ENCODE peak calls at places on chromosomes 11 and 22, in seven cellular contexts. U, G, W, B, O, C and S are unnamed samples.

GRCh38 chr11:103367650-103368049 is 258.4 kb downstream of the DYNC2H1 start:
- DNase-seq in W (no peak), U (no peak), B (no peak), G (no peak), C (no peak), O (no peak), S (no peak)

GRCh38 chr11:70782401-70782913 is 384.1 kb downstream of the CTTN start:
- DNase-seq in U (no peak), B (no peak), C (no peak), O (no peak), G (no peak), W (no peak), S (no peak)

GRCh38 chr11:67644042-67644441 is 4.5 kb upstream of the TBX10 start:
- DNase-seq in C (no peak), B (peak; percentile 28), O (no peak), U (no peak), W (peak; percentile 16), G (no peak), S (no peak)

GRCh38 chr22:28139993-28140392 is 220.9 kb upstream of the PITPNB start:
- DNase-seq in U (no peak), G (no peak), O (no peak), W (no peak), B (peak; percentile 93), C (no peak), S (no peak)

GRCh38 chr11:16114978-16115871 is 241.1 kb downstream of the SOX6 start:
- DNase-seq in U (no peak), G (no peak), W (no peak), O (no peak), B (no peak), C (no peak), S (no peak)

GRCh38 chr11:408154-409007 is 6.4 kb downstream of the SIGIRR start:
- DNase-seq in G (peak; percentile 26), W (no peak), C (peak; percentile 62), O (no peak), U (no peak), B (no peak), S (no peak)

GRCh38 chr22:25403752-25404471 is 160.6 kb upstream of the GRK3 start:
- DNase-seq in G (no peak), W (no peak), B (peak; percentile 15), O (no peak), C (peak; percentile 64), U (no peak), S (peak; percentile 47)

GRCh38 chr11:111307472-111308108 is 9.2 kb downstream of the POU2AF3 start:
- DNase-seq in O (no peak), C (no peak), W (no peak), B (no peak), G (no peak), U (no peak), S (no peak)

GRCh38 chr11:31940396-31941037 is 129.4 kb upstream of the PAX6 start:
- DNase-seq in U (no peak), W (no peak), C (no peak), O (no peak), G (no peak), B (no peak), S (no peak)

GRCh38 chr11:75028321-75029097 is 39.8 kb downstream of the NEU3 start:
- DNase-seq in G (no peak), O (no peak), W (no peak), C (no peak), B (no peak), U (no peak), S (no peak)

GRCh38 chr11:70122490-70123198 is 44.5 kb downstream of the ANO1 start:
- DNase-seq in W (no peak), G (no peak), U (no peak), C (no peak), B (no peak), O (no peak), S (no peak)

GRCh38 chr22:29344137-29344536 is 28.6 kb upstream of the RASL10A start:
- DNase-seq in W (peak; percentile 86), O (no peak), C (peak; percentile 94), U (no peak), G (no peak), B (peak; percentile 89), S (no peak)

GRCh38 chr11:129992161-129992944 is 10.3 kb downstream of the PRDM10 start:
- DNase-seq in O (no peak), C (no peak), U (no peak), W (peak; percentile 48), G (no peak), B (peak; percentile 69), S (peak; percentile 58)

GRCh38 chr11:26522912-26523610 is 49.0 kb downstream of the MUC15 start:
- DNase-seq in W (no peak), B (peak; percentile 63), C (no peak), U (no peak), O (no peak), G (no peak), S (no peak)

GRCh38 chr22:46361861-46362220 is 26.3 kb downstream of the TRMU start:
- DNase-seq in G (no peak), B (no peak), O (no peak), C (no peak), U (no peak), W (no peak), S (no peak)

GRCh38 chr11:119117004-119117706 is 4.2 kb upstream of the HINFP start:
- DNase-seq in G (no peak), B (no peak), W (no peak), O (no peak), C (no peak), U (no peak), S (no peak)

GRCh38 chr11:131038597-131038996 is 122.3 kb upstream of the SNX19 start:
- DNase-seq in U (no peak), B (peak; percentile 44), O (no peak), C (no peak), W (no peak), G (no peak), S (no peak)
- TF ChIP-seq CTCF in U (no peak), B (peak; percentile 29), O (peak; percentile 25), C (no peak), W (peak; percentile 18), G (no peak), S (no peak)

GRCh38 chr22:23892626-23893445 is 1.3 kb upstream of the MIF start:
- DNase-seq in O (no peak), W (no peak), G (no peak), U (no peak), C (peak; percentile 65), B (no peak), S (no peak)

GRCh38 chr22:23892130-23892529 is 2.1 kb upstream of the MIF start:
- DNase-seq in C (no peak), W (no peak), O (no peak), B (no peak), G (no peak), U (no peak), S (no peak)

GRCh38 chr22:23891726-23892125 is 2.5 kb upstream of the MIF start:
- DNase-seq in U (no peak), W (no peak), C (no peak), O (no peak), G (no peak), B (no peak), S (no peak)

GRCh38 chr22:23889620-23890019 is 4.6 kb upstream of the MIF start:
- DNase-seq in W (no peak), O (no peak), U (no peak), B (no peak), G (no peak), C (no peak), S (no peak)

DNA sequence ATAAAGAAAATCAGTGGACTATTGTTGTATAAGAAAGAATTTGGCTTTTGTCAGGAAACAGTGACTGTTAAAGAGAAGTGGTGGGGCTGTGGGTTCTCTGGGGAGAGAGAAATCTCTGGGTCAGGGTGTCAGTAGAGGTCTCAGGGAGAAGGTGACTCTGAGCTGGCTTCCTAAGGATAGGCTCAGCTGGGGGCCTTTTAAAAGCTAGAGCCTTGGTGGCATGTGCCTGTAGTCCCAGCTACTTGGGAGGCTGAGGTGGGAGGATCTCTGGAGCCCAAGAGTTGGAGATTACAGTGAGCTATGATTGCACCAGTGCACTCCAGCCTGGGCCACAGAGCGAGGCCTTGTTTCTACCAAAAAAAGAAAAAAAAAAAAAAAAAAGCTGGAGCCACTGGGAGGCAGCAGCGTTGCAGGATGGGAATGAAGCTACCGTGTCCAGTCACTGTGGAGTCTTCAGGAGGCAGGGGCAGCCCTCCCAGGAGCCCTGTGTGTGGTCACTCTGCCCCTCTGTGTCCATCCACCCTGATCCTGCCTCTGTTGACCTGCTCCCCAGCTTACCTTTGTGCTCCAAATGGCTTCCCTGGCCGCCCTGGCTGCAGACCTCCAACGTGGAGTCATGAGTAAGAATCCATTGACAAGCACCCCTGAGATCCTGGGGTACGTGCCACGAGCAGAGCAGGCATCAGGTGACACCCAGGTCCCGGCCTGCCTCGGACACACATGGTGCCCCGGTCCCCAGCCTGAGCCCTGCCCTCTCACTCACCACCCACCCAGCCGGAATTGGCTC is 5.4 kb upstream of the MIF start:
- DNase-seq in W (no peak), C (no peak), B (no peak), U (no peak), O (no peak), G (no peak), S (no peak)
- TF ChIP-seq CTCF in W (peak; percentile 8), C (no peak), B (peak; percentile 30), U (no peak), O (no peak), G (no peak), S (no peak)

DNA sequence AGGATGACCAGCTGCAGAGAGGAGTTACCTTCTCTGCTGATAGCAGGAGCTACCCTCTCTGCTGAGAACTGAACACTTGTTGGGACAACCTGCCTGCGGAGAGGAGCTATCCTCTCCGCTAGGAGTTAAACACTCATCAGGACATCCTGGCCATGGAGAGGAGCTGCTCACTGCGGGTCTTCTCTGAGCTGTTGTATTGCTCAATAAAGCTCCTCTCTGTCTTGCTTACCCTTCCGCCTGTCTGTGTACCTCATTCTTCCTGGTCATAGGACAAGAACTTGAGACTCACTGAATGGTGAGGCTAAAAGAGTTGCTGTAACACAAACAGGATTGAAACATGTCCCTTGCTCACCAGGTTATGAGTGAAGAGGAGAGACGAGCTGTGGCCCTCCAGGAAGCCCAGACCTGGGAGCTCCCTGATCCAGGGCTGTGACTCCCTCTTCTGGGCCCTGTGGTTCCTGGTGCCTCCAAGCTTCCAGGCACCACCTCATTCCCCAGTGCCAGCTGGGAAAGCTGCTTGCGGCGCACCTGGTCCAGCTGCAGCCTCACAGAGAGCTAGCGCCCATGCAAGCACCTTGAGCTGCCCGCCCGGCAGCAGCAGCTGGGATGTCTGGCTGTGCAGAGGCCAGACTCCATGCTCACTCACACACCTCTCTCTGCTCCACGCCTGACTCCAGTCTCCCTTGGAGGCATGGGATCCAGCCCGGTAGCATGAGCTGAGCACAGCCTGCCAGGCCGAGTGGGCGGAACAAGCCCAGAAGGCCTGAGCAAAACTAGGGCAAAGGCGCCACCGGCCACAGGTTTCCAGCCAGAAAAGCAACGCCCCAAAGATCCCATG is 50.5 kb downstream of the RAB30 start:
- DNase-seq in B (no peak), C (no peak), U (no peak), O (no peak), G (no peak), W (no peak), S (no peak)
- TF ChIP-seq CTCF in B (no peak), C (no peak), U (no peak), O (no peak), G (no peak), W (no peak), S (no peak)

DNA sequence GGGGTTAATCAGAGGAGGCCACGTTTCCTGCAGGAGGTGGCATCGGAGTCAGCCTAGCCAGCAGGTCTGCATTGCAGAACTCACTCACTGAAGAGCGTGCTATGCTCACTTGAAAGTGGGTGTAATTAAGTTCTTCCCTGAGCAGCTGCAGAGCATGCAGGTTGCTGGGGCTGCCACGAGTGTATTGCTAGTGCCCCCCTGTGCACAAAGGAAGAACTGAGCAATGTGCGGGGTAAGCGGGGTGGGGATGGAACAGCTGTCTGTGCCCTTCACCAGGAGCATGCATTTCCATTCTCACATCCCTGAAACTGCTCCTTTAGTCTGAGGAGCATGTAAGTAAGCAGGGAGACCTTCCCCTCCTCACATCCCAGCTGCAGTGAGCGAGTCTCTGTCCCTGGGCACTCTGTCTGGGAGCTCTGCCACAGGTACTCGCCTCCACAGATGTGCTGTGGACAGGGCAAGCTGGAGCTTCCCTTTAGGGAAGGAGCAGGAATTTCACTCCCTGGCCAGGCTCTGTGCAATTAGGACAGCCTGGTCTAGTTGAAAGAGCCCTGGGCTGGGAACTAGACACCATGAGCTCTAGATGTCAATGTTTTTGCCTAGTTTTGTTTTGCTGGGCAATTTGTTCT is 1031.8 kb downstream of the NTM start:
- DNase-seq in O (peak; percentile 24), U (no peak), W (no peak), C (no peak), B (peak; percentile 1), G (no peak), S (no peak)
- TF ChIP-seq CTCF in O (peak; percentile 83), U (no peak), W (no peak), C (no peak), B (peak; percentile 5), G (no peak), S (no peak)